ENCODE peak calls at places on chromosome X, in eight cellular contexts. M is adrenal gland, E is heart left ventricle, I is HCT116, Q is IMR-90, G is NB4, N is uterus, Y is lower leg skin. U is an unnamed sample.

GRCh38 chrX:134551365-134552095 is 91.6 kb downstream of the HPRT1 start:
- DNase-seq in Y (peak; percentile 23), M (no peak), G (peak; percentile 34), N (no peak), E (no peak), Q (peak; percentile 65), I (no peak), U (no peak)

GRCh38 chrX:95330292-95330691 is 1354.3 kb upstream of the DIAPH2 start:
- DNase-seq in Q (no peak), I (no peak), E (no peak), G (no peak), Y (no peak), M (no peak), N (no peak), U (no peak)

GRCh38 chrX:68588653-68589371 is 58.7 kb upstream of the STARD8 start:
- DNase-seq in Q (peak; percentile 1), N (no peak), M (no peak), G (no peak), I (no peak), Y (no peak), E (no peak), U (peak; percentile 48)

GRCh38 chrX:9595131-9595530 is 130.3 kb downstream of the TBL1X start:
- DNase-seq in N (no peak), M (no peak), Q (peak; percentile 67), E (no peak), I (no peak), G (no peak), Y (peak; percentile 21), U (no peak)

GRCh38 chrX:4909245-4909830 is 1195.9 kb upstream of the PRKX start:
- DNase-seq in G (peak; percentile 30), Q (no peak), Y (no peak), E (no peak), M (no peak), N (no peak), I (no peak), U (no peak)

GRCh38 chrX:10545882-10546281 is 74.5 kb downstream of the MID1 start:
- DNase-seq in E (no peak), Q (no peak), M (no peak), I (no peak), Y (no peak), N (no peak), G (no peak), U (no peak)

GRCh38 chrX:55127692-55128091 is 38.9 kb downstream of the PAGE2 start:
- DNase-seq in G (peak; percentile 75), Y (no peak), I (no peak), Q (no peak), M (no peak), E (no peak), N (no peak), U (peak; percentile 52)

GRCh38 chrX:21972721-21973120 is 32.2 kb downstream of the SMS start:
- DNase-seq in N (peak; percentile 18), I (no peak), G (peak; percentile 27), Q (peak; percentile 83), Y (no peak), E (no peak), M (no peak), U (peak; percentile 19)

GRCh38 chrX:96211953-96212352 is 472.7 kb upstream of the DIAPH2 start:
- DNase-seq in N (no peak), E (no peak), M (no peak), I (no peak), G (no peak), Y (no peak), Q (no peak), U (no peak)

GRCh38 chrX:1295550-1295949 is 26.9 kb downstream of the CSF2RA start:
- DNase-seq in M (no peak), Q (no peak), Y (no peak), E (no peak), G (no peak), I (no peak), N (no peak), U (no peak)

GRCh38 chrX:52983526-52983925 is 25.2 kb upstream of the FAM156A start:
- DNase-seq in M (no peak), Q (no peak), I (no peak), N (no peak), Y (peak; percentile 43), G (no peak), E (no peak), U (no peak)

GRCh38 chrX:103688949-103689348 is 2.5 kb upstream of the MORF4L2 start:
- DNase-seq in N (no peak), Y (no peak), I (no peak), E (no peak), M (no peak), Q (peak; percentile 44), G (peak; percentile 44), U (peak; percentile 40)

GRCh38 chrX:22164770-22165388 is 107.8 kb upstream of the CBLL2 start:
- DNase-seq in M (no peak), Q (peak; percentile 36), I (no peak), E (no peak), N (no peak), G (no peak), Y (no peak), U (no peak)

GRCh38 chrX:30215357-30215843 is at the start of gene MAGEB2:
- DNase-seq in E (no peak), I (peak; percentile 77), M (no peak), Q (no peak), G (peak; percentile 7), N (no peak), Y (no peak), U (no peak)

GRCh38 chrX:113828470-113828869 is 755.4 kb upstream of the HTR2C start:
- DNase-seq in Y (no peak), E (no peak), M (no peak), G (no peak), I (no peak), N (no peak), Q (no peak), U (no peak)

GRCh38 chrX:17769701-17770269 is 32.5 kb downstream of the SCML1 start:
- DNase-seq in N (no peak), E (no peak), M (no peak), I (no peak), G (no peak), Y (no peak), Q (no peak), U (no peak)

GRCh38 chrX:152637649-152638442 is at the start of gene GABRQ:
- DNase-seq in I (peak; percentile 54), Y (no peak), Q (no peak), G (peak; percentile 7), E (no peak), N (no peak), M (peak; percentile 43), U (peak; percentile 35)

DNA sequence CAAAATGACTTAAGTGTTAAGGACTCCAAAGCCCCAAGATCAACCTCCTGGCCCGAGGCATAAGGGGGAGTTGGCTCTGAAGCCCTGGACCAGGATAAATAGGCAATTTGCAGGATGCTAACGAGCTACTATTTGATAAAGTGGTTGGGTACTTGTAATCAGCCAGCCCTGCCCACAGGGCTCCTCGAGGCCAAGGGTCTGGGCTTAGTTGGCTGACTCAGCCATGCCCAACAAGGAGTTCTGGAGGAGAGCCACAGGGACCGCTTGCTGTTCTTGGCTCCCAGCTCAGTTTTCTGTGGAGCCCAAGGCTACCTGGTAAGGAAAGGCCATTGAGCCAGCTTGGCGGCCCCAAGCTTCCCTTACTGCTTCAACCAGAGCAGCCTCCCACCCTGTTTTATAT is 7.8 kb downstream of the HMGB3 start:
- DNase-seq in Y (no peak), Q (no peak), M (peak; percentile 29), N (no peak), G (no peak), E (no peak), I (no peak), U (no peak)
- TF ChIP-seq POLR2A in Y (no peak), Q (no peak), M (no peak), N (no peak), G (no peak), E (no peak), I (no peak), U (no peak)

DNA sequence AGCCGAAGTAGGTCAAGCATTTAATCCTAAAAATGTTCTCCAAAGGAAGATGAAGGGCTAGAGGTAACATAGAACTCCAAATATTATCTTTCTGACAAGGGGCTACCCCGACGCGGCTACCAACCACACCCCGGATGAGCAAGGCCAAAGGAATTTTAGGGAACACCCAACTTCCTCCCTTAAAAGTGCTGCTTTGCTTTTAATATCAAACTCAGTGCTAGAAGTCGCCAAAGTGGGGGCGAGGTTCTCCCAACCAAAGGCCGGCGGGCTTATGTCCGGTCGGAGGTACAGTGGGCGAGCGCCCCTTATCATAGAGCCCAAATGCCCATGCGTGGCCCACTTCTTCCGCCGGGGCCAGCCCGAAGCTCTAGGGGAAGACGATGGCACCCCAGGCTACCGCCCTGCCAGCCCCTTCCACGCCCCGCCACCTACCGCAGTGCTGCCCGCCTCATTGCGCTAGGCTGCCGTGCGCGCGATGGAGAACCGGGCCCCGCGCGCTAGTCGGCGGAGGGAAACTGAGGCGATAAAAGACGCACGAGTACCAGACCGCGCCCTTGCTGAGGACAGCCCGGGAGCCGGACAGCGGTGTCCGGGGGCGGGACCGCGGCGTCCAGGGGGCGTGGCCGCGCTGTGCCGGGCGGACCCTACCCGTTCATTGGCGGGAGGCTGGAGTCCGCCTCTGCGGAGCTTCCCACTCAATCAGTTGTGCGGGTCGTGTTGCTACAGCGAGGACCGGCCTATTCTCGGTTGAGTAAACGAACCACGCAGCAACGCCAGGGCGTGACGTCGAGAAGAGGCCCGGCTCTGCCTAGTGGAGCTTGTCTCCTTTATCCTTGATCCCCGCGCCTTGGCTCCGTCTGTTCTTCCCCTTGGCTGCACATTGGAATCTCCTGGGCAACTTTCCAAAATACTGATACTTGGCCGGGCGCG is at the start of gene ACOT9:
- DNase-seq in E (peak; percentile 95), N (peak; percentile 91), M (peak; percentile 89), G (peak; percentile 87), Q (peak; percentile 95), I (peak; percentile 87), Y (peak; percentile 98), U (peak; percentile 89)
- TF ChIP-seq POLR2A in E (peak; percentile 16), N (peak; percentile 84), M (peak; percentile 60), G (peak; percentile 49), Q (peak; percentile 78), I (peak; percentile 40), Y (no peak), U (no peak)

DNA sequence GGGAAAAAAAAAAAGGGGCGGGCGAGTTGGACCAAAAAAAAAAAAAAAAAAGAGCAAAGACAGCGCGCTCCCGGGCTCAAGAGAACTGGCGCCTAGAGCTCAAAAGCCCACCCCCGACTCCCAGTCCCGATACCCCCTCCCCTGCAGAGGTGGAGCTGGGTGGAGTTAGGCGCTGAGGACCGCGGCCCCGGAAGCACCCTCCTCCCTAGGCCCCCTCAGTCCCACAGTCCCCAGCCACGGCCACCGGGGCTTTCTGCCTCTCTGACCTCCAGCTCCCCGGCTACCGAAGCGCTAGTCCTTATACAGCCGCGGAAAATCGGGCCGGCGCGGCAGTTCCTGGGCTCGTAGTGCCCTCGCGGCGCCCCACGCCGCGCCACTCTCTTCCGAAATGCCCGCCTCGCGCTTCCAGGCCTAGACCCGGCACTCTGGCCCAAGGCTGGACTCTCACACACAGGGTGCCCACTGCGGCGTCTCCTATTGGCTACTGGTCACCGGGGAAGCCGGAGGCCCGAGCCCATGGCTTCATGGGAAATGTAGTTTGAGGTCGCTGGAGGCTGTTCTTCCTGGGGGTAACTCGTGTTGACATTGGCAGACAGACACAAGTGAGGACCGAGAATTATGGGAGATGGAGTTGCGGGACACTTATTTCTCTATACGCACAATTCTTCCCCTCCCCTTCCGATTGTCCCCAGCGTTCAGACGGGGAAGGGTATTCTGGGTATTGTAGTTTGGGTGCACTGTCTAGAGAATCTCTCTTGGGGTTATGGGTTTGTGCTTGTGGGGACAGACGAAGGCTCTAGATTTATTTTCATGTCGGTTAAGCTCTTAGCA is at the start of gene ENOX2:
- DNase-seq in G (peak; percentile 96), Q (peak; percentile 96), I (peak; percentile 91), Y (peak; percentile 97), M (peak; percentile 91), E (peak; percentile 96), N (peak; percentile 87), U (peak; percentile 91)
- TF ChIP-seq POLR2A in G (peak; percentile 71), Q (peak; percentile 85), I (peak; percentile 58), Y (no peak), M (peak; percentile 86), E (peak; percentile 52), N (peak; percentile 76), U (peak; percentile 80)

GRCh38 chrX:56233682-56234081 is 1.5 kb downstream of the KLF8 start:
- DNase-seq in E (peak; percentile 68), N (peak; percentile 66), Q (no peak), M (no peak), G (no peak), I (peak; percentile 29), Y (peak; percentile 87), U (peak; percentile 1)
- TF ChIP-seq POLR2A in E (no peak), N (no peak), Q (no peak), M (no peak), G (no peak), I (no peak), Y (no peak), U (no peak)